ENCODE peak calls at places on chromosomes 5 and 9, in eight cellular contexts. N is CD8-positive, alpha-beta T cell; B is OCI-LY7; Y is prostate gland; S is psoas muscle; J is K562; M is PC-9; G is PC-3. L is an unnamed sample.

GRCh38 chr5:4868140-4868735 is 271.9 kb upstream of the ADAMTS16 start:
- DNase-seq in N (no peak), B (peak; percentile 47), Y (no peak), S (no peak), J (peak; percentile 84), M (peak; percentile 75), G (peak; percentile 75), L (peak; percentile 54)

GRCh38 chr5:57174128-57174849 is 430 bp downstream of the GPBP1 start:
- DNase-seq in N (peak; percentile 17), B (peak; percentile 69), Y (no peak), S (no peak), J (peak; percentile 36), M (peak; percentile 20), G (peak; percentile 16), L (no peak)

GRCh38 chr5:141757402-141757801 is 75.4 kb upstream of the ARAP3 start:
- DNase-seq in N (no peak), B (no peak), Y (no peak), S (no peak), J (peak; percentile 55), M (peak; percentile 64), G (peak; percentile 67), L (peak; percentile 37)

GRCh38 chr5:150595466-150596031 is 44.9 kb upstream of the SYNPO start:
- DNase-seq in N (no peak), B (no peak), Y (no peak), S (no peak), J (peak; percentile 79), M (no peak), G (no peak), L (no peak)

GRCh38 chr9:124869986-124870560 is 8.1 kb downstream of the ARPC5L start:
- DNase-seq in N (peak; percentile 72), B (peak; percentile 84), Y (no peak), S (no peak), J (peak; percentile 64), M (peak; percentile 56), G (peak; percentile 32), L (peak; percentile 70)

GRCh38 chr9:133855802-133856592 is 117.8 kb upstream of the SARDH start:
- DNase-seq in N (no peak), B (no peak), Y (no peak), S (peak; percentile 72), J (no peak), M (no peak), G (no peak), L (peak; percentile 87)

GRCh38 chr9:86944974-86945867 is 2.1 kb downstream of the GAS1 start:
- DNase-seq in N (no peak), B (no peak), Y (no peak), S (peak; percentile 50), J (no peak), M (no peak), G (no peak), L (no peak)

GRCh38 chr9:114055061-114055460 is 23.0 kb downstream of the AMBP start:
- DNase-seq in N (no peak), B (no peak), Y (no peak), S (no peak), J (no peak), M (no peak), G (no peak), L (peak; percentile 9)

GRCh38 chr5:134073404-134073803 is 41.1 kb upstream of the TCF7 start:
- DNase-seq in N (no peak), B (no peak), Y (no peak), S (no peak), J (no peak), M (no peak), G (peak; percentile 5), L (no peak)

GRCh38 chr9:94156549-94157407 is 72.5 kb downstream of the PTPDC1 start:
- DNase-seq in N (no peak), B (no peak), Y (peak; percentile 52), S (peak; percentile 78), J (peak; percentile 85), M (peak; percentile 79), G (peak; percentile 38), L (peak; percentile 88)

GRCh38 chr9:120256146-120256545 is 323.8 kb downstream of the CDK5RAP2 start:
- DNase-seq in N (no peak), B (no peak), Y (no peak), S (no peak), J (no peak), M (no peak), G (no peak), L (no peak)

GRCh38 chr5:91123896-91124295 is 259.2 kb downstream of the ARRDC3 start:
- DNase-seq in N (no peak), B (no peak), Y (no peak), S (no peak), J (no peak), M (no peak), G (no peak), L (no peak)

GRCh38 chr9:12497790-12498189 is 195.4 kb upstream of the TYRP1 start:
- DNase-seq in N (no peak), B (no peak), Y (no peak), S (no peak), J (no peak), M (no peak), G (no peak), L (no peak)

GRCh38 chr9:12503606-12504122 is 189.5 kb upstream of the TYRP1 start:
- DNase-seq in N (no peak), B (no peak), Y (no peak), S (no peak), J (no peak), M (no peak), G (no peak), L (no peak)

DNA sequence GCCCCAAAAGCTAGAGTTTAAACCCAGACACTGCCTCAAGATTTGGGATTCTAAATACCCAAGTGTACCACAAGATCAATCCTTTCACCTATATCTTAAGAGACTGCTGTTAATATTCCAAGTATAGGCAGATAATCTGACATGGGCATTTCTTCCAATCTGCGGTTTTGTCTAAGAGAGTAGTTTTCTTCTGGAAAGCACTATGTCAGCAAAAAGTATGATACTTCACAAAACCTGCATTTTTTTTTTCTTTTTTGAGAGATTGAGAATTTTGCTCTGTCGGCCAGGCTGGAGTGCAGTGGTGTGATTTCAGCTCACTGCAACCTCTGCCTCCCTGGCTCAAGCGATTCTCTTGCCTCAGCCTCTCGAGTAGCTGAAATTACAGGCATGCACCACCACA is 190.7 kb upstream of the TYRP1 start:
- DNase-seq in N (no peak), B (no peak), Y (no peak), S (no peak), J (no peak), M (no peak), G (no peak), L (no peak)
- TF ChIP-seq CTCF in N (no peak), B (no peak), Y (no peak), S (no peak), J (no peak), M (no peak), G (no peak), L (no peak)

GRCh38 chr5:98768160-98769005 is 5.1 kb upstream of the RGMB start:
- DNase-seq in N (no peak), B (peak; percentile 51), Y (no peak), S (peak; percentile 51), J (peak; percentile 44), M (peak; percentile 50), G (peak; percentile 80), L (peak; percentile 81)

GRCh38 chr5:98769256-98770157 is 4.0 kb upstream of the RGMB start:
- DNase-seq in N (no peak), B (no peak), Y (no peak), S (peak; percentile 49), J (no peak), M (peak; percentile 13), G (peak; percentile 45), L (peak; percentile 68)

GRCh38 chr5:98770158-98770910 is 3.1 kb upstream of the RGMB start:
- DNase-seq in N (no peak), B (no peak), Y (peak; percentile 42), S (peak; percentile 66), J (no peak), M (peak; percentile 25), G (peak; percentile 55), L (peak; percentile 81)

GRCh38 chr5:98767563-98767962 is 5.9 kb upstream of the RGMB start:
- DNase-seq in N (no peak), B (no peak), Y (no peak), S (no peak), J (no peak), M (no peak), G (no peak), L (no peak)

DNA sequence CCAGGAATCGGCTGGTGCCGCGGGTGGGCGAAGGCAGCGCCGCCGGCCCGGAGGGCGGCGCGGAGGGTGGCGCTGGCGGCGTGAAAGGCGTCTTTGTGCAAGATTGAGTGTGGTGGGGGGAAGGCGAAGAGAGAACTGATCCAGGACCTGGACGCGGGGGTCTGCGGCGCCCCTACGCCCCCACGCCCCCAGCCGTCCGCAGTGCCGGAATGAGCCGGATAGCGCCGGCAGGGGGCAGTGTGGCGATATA is 4.5 kb upstream of the RGMB start:
- DNase-seq in N (no peak), B (no peak), Y (no peak), S (peak; percentile 64), J (no peak), M (peak; percentile 21), G (peak; percentile 46), L (peak; percentile 79)
- H3K4me1 ChIP-seq in N (peaks cover 36% of the 10 kb centered on the region), B (peaks cover 27% of the 10 kb centered on the region), Y (no peaks in the 10 kb centered on the region), S (peaks cover 19% of the 10 kb centered on the region), J (no peaks in the 10 kb centered on the region), M (peaks cover 13% of the 10 kb centered on the region), G (peaks cover 13% of the 10 kb centered on the region), L (no peaks in the 10 kb centered on the region)

DNA sequence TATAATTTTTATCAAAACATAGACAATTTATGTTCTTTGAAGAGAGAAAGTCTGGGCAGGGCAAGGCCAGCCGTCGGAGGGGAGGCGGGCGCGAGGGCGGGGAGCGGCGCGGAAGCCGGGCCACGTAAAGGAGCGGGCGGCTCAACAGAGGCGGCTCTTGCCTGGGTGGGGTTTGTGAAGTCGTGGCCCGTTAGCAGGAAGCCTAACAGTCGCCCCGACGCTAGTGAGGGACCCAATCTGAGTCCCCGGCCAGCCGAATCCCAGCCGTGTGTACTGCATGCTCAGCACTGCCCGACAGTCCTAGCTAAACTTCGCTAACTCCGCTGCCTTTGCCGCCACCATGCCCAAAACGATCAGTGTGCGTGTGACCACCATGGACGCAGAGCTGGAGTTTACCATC is 1129.2 kb downstream of the CDH9 start:
- DNase-seq in N (no peak), B (no peak), Y (no peak), S (no peak), J (no peak), M (no peak), G (no peak), L (no peak)
- TF ChIP-seq CTCF in N (no peak), B (no peak), Y (no peak), S (no peak), J (no peak), M (no peak), G (no peak), L (no peak)

GRCh38 chr5:176413709-176414191 is 2.6 kb downstream of the CLTB start:
- DNase-seq in N (no peak), B (no peak), Y (no peak), S (no peak), J (no peak), M (no peak), G (no peak), L (no peak)
- H3K4me1 ChIP-seq in N (peaks cover 25% of the 10 kb centered on the region), B (peaks cover 25% of the 10 kb centered on the region), Y (no peaks in the 10 kb centered on the region), S (peaks cover 47% of the 10 kb centered on the region), J (peaks cover 12% of the 10 kb centered on the region), M (peaks cover 71% of the 10 kb centered on the region), G (peaks cover 70% of the 10 kb centered on the region), L (no peaks in the 10 kb centered on the region)

L was measured in colonic mucosa.